ENCODE peak calls at places on chromosomes 16 and 17, in eight cellular contexts. One of them, this sample, is unnamed. For H3K36me3, the result is how much of the 10 kb centered on the place peaks cover.

GRCh38 chr17:77228224-77229215 is 87.8 kb downstream of the SEC14L1 start:
- DNase-seq in GM23248: no peak
- DNase-seq in right lobe of liver: no peak
- DNase-seq in body of pancreas: no peak
- DNase-seq in CD4-positive, alpha-beta memory T cell: no peak
- DNase-seq in CD4-positive, CD25-positive, alpha-beta regulatory T cell: no peak
- DNase-seq in effector memory CD4-positive, alpha-beta T cell: no peak
- DNase-seq in mesendoderm: peak
- DNase-seq in this sample: no peak

GRCh38 chr17:82489117-82489516 is 30.4 kb upstream of the FOXK2 start:
- DNase-seq in GM23248: peak
- DNase-seq in right lobe of liver: no peak
- DNase-seq in body of pancreas: no peak
- DNase-seq in CD4-positive, alpha-beta memory T cell: no peak
- DNase-seq in CD4-positive, CD25-positive, alpha-beta regulatory T cell: no peak
- DNase-seq in effector memory CD4-positive, alpha-beta T cell: no peak
- DNase-seq in mesendoderm: no peak
- DNase-seq in this sample: peak

GRCh38 chr16:29821663-29822115 is 1.4 kb downstream of the MVP start:
- DNase-seq in GM23248: peak
- DNase-seq in right lobe of liver: no peak
- DNase-seq in body of pancreas: no peak
- DNase-seq in CD4-positive, alpha-beta memory T cell: no peak
- DNase-seq in CD4-positive, CD25-positive, alpha-beta regulatory T cell: no peak
- DNase-seq in effector memory CD4-positive, alpha-beta T cell: no peak
- DNase-seq in mesendoderm: peak
- DNase-seq in this sample: no peak

GRCh38 chr17:28758411-28759121 is 14.8 kb downstream of the TRAF4 start:
- DNase-seq in GM23248: no peak
- DNase-seq in right lobe of liver: no peak
- DNase-seq in body of pancreas: no peak
- DNase-seq in CD4-positive, alpha-beta memory T cell: no peak
- DNase-seq in CD4-positive, CD25-positive, alpha-beta regulatory T cell: no peak
- DNase-seq in effector memory CD4-positive, alpha-beta T cell: no peak
- DNase-seq in mesendoderm: no peak
- DNase-seq in this sample: no peak

GRCh38 chr16:86778978-86779377 is 200.6 kb downstream of the FOXL1 start:
- DNase-seq in GM23248: no peak
- DNase-seq in right lobe of liver: no peak
- DNase-seq in body of pancreas: no peak
- DNase-seq in CD4-positive, alpha-beta memory T cell: no peak
- DNase-seq in CD4-positive, CD25-positive, alpha-beta regulatory T cell: no peak
- DNase-seq in effector memory CD4-positive, alpha-beta T cell: no peak
- DNase-seq in mesendoderm: no peak
- DNase-seq in this sample: no peak

GRCh38 chr17:68381076-68381900 is 76.0 kb downstream of the WIPI1 start:
- DNase-seq in GM23248: peak
- DNase-seq in right lobe of liver: no peak
- DNase-seq in body of pancreas: peak
- DNase-seq in CD4-positive, alpha-beta memory T cell: no peak
- DNase-seq in CD4-positive, CD25-positive, alpha-beta regulatory T cell: no peak
- DNase-seq in effector memory CD4-positive, alpha-beta T cell: no peak
- DNase-seq in mesendoderm: no peak
- DNase-seq in this sample: no peak

GRCh38 chr17:3800362-3801042 is 486 bp downstream of the ITGAE start:
- DNase-seq in GM23248: no peak
- DNase-seq in right lobe of liver: no peak
- DNase-seq in body of pancreas: no peak
- DNase-seq in CD4-positive, alpha-beta memory T cell: no peak
- DNase-seq in CD4-positive, CD25-positive, alpha-beta regulatory T cell: no peak
- DNase-seq in effector memory CD4-positive, alpha-beta T cell: no peak
- DNase-seq in mesendoderm: no peak
- DNase-seq in this sample: no peak

GRCh38 chr17:81510798-81511549 is 1.6 kb downstream of the ACTG1 start:
- DNase-seq in GM23248: peak
- DNase-seq in right lobe of liver: peak
- DNase-seq in body of pancreas: no peak
- DNase-seq in CD4-positive, alpha-beta memory T cell: peak
- DNase-seq in CD4-positive, CD25-positive, alpha-beta regulatory T cell: peak
- DNase-seq in effector memory CD4-positive, alpha-beta T cell: peak
- DNase-seq in mesendoderm: no peak
- DNase-seq in this sample: no peak

GRCh38 chr17:43211480-43212402 is at the start of gene TMEM106A:
- DNase-seq in GM23248: peak
- DNase-seq in right lobe of liver: peak
- DNase-seq in body of pancreas: peak
- DNase-seq in CD4-positive, alpha-beta memory T cell: peak
- DNase-seq in CD4-positive, CD25-positive, alpha-beta regulatory T cell: peak
- DNase-seq in effector memory CD4-positive, alpha-beta T cell: peak
- DNase-seq in mesendoderm: peak
- DNase-seq in this sample: peak

GRCh38 chr16:58733248-58733670 is 857 bp downstream of the GOT2 start:
- DNase-seq in GM23248: peak
- DNase-seq in right lobe of liver: no peak
- DNase-seq in body of pancreas: peak
- DNase-seq in CD4-positive, alpha-beta memory T cell: no peak
- DNase-seq in CD4-positive, CD25-positive, alpha-beta regulatory T cell: no peak
- DNase-seq in effector memory CD4-positive, alpha-beta T cell: no peak
- DNase-seq in mesendoderm: no peak
- DNase-seq in this sample: no peak

GRCh38 chr16:73036074-73036826 is 11.7 kb downstream of the ZFHX3 start:
- DNase-seq in GM23248: no peak
- DNase-seq in right lobe of liver: no peak
- DNase-seq in body of pancreas: no peak
- DNase-seq in CD4-positive, alpha-beta memory T cell: no peak
- DNase-seq in CD4-positive, CD25-positive, alpha-beta regulatory T cell: no peak
- DNase-seq in effector memory CD4-positive, alpha-beta T cell: no peak
- DNase-seq in mesendoderm: peak
- DNase-seq in this sample: no peak

GRCh38 chr17:64413505-64413904 is 22.8 kb upstream of the PECAM1 start:
- DNase-seq in GM23248: no peak
- DNase-seq in right lobe of liver: no peak
- DNase-seq in body of pancreas: no peak
- DNase-seq in CD4-positive, alpha-beta memory T cell: no peak
- DNase-seq in CD4-positive, CD25-positive, alpha-beta regulatory T cell: no peak
- DNase-seq in effector memory CD4-positive, alpha-beta T cell: no peak
- DNase-seq in mesendoderm: peak
- DNase-seq in this sample: no peak

GRCh38 chr16:21645261-21645721 is 7.1 kb downstream of the IGSF6 start:
- DNase-seq in GM23248: peak
- DNase-seq in right lobe of liver: no peak
- DNase-seq in body of pancreas: no peak
- DNase-seq in CD4-positive, alpha-beta memory T cell: peak
- DNase-seq in CD4-positive, CD25-positive, alpha-beta regulatory T cell: peak
- DNase-seq in effector memory CD4-positive, alpha-beta T cell: no peak
- DNase-seq in mesendoderm: no peak
- DNase-seq in this sample: peak

GRCh38 chr17:917391-917811 is 62.2 kb downstream of the NXN start:
- DNase-seq in GM23248: peak
- DNase-seq in right lobe of liver: no peak
- DNase-seq in body of pancreas: no peak
- DNase-seq in CD4-positive, alpha-beta memory T cell: no peak
- DNase-seq in CD4-positive, CD25-positive, alpha-beta regulatory T cell: no peak
- DNase-seq in effector memory CD4-positive, alpha-beta T cell: no peak
- DNase-seq in mesendoderm: no peak
- DNase-seq in this sample: no peak
- H3K36me3 ChIP-seq in GM23248: under half
- H3K36me3 ChIP-seq in right lobe of liver: under half
- H3K36me3 ChIP-seq in body of pancreas: under half
- H3K36me3 ChIP-seq in CD4-positive, alpha-beta memory T cell: under half
- H3K36me3 ChIP-seq in CD4-positive, CD25-positive, alpha-beta regulatory T cell: under half
- H3K36me3 ChIP-seq in effector memory CD4-positive, alpha-beta T cell: under half
- H3K36me3 ChIP-seq in mesendoderm: under half
- H3K36me3 ChIP-seq in this sample: under half

GRCh38 chr16:19523184-19523558 is 571 bp upstream of the CCP110 start:
- DNase-seq in GM23248: no peak
- DNase-seq in right lobe of liver: peak
- DNase-seq in body of pancreas: no peak
- DNase-seq in CD4-positive, alpha-beta memory T cell: no peak
- DNase-seq in CD4-positive, CD25-positive, alpha-beta regulatory T cell: no peak
- DNase-seq in effector memory CD4-positive, alpha-beta T cell: no peak
- DNase-seq in mesendoderm: peak
- DNase-seq in this sample: no peak

GRCh38 chr16:19524866-19525723 is 1.4 kb downstream of the CCP110 start:
- DNase-seq in GM23248: no peak
- DNase-seq in right lobe of liver: no peak
- DNase-seq in body of pancreas: no peak
- DNase-seq in CD4-positive, alpha-beta memory T cell: no peak
- DNase-seq in CD4-positive, CD25-positive, alpha-beta regulatory T cell: no peak
- DNase-seq in effector memory CD4-positive, alpha-beta T cell: no peak
- DNase-seq in mesendoderm: peak
- DNase-seq in this sample: no peak

GRCh38 chr16:19522369-19523159 is 666 bp upstream of the GDE1 start:
- DNase-seq in GM23248: no peak
- DNase-seq in right lobe of liver: no peak
- DNase-seq in body of pancreas: no peak
- DNase-seq in CD4-positive, alpha-beta memory T cell: no peak
- DNase-seq in CD4-positive, CD25-positive, alpha-beta regulatory T cell: no peak
- DNase-seq in effector memory CD4-positive, alpha-beta T cell: no peak
- DNase-seq in mesendoderm: no peak
- DNase-seq in this sample: no peak

GRCh38 chr16:19523559-19524355 is at the start of gene CCP110:
- DNase-seq in GM23248: peak
- DNase-seq in right lobe of liver: peak
- DNase-seq in body of pancreas: peak
- DNase-seq in CD4-positive, alpha-beta memory T cell: peak
- DNase-seq in CD4-positive, CD25-positive, alpha-beta regulatory T cell: peak
- DNase-seq in effector memory CD4-positive, alpha-beta T cell: peak
- DNase-seq in mesendoderm: peak
- DNase-seq in this sample: peak

DNA sequence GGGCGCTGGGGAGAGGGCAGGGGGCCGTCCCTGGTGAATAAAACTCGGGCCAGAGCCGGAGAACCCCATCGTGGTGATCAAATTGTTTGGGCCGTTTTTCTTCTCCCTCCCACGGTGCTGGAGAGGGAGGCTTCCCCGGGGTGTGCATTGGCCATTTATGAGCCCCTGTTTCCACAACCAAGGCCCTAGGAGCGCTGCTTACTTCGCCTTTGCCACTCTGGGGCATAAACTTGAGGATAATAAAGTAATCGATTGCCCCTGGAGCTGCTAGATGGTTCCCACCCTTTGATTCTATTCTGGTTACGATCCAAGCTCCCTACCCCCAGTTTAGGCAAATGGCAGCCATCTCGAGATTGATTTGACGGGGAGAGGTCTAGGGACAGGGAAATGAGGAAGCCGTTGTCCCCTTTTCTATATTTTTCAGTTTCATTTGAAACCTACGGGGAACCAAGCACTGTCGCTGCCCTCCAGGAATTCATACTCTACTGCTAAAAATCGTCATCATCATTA is 669 bp downstream of the CCP110 start:
- DNase-seq in GM23248: peak
- DNase-seq in right lobe of liver: no peak
- DNase-seq in body of pancreas: no peak
- DNase-seq in CD4-positive, alpha-beta memory T cell: no peak
- DNase-seq in CD4-positive, CD25-positive, alpha-beta regulatory T cell: peak
- DNase-seq in effector memory CD4-positive, alpha-beta T cell: no peak
- DNase-seq in mesendoderm: no peak
- DNase-seq in this sample: no peak
- H3K27ac ChIP-seq in GM23248: peak
- H3K27ac ChIP-seq in right lobe of liver: no peak
- H3K27ac ChIP-seq in body of pancreas: peak
- H3K27ac ChIP-seq in CD4-positive, alpha-beta memory T cell: peak
- H3K27ac ChIP-seq in CD4-positive, CD25-positive, alpha-beta regulatory T cell: peak
- H3K27ac ChIP-seq in effector memory CD4-positive, alpha-beta T cell: peak
- H3K27ac ChIP-seq in mesendoderm: peak
- H3K27ac ChIP-seq in this sample: peak

GRCh38 chr17:20074489-20074888 is 65.3 kb downstream of the SPECC1 start:
- DNase-seq in GM23248: no peak
- DNase-seq in right lobe of liver: no peak
- DNase-seq in body of pancreas: no peak
- DNase-seq in CD4-positive, alpha-beta memory T cell: no peak
- DNase-seq in CD4-positive, CD25-positive, alpha-beta regulatory T cell: no peak
- DNase-seq in effector memory CD4-positive, alpha-beta T cell: no peak
- DNase-seq in mesendoderm: no peak
- DNase-seq in this sample: no peak

GRCh38 chr17:20074001-20074400 is 64.8 kb downstream of the SPECC1 start:
- DNase-seq in GM23248: no peak
- DNase-seq in right lobe of liver: no peak
- DNase-seq in body of pancreas: peak
- DNase-seq in CD4-positive, alpha-beta memory T cell: no peak
- DNase-seq in CD4-positive, CD25-positive, alpha-beta regulatory T cell: no peak
- DNase-seq in effector memory CD4-positive, alpha-beta T cell: no peak
- DNase-seq in mesendoderm: no peak
- DNase-seq in this sample: no peak

GRCh38 chr17:20072692-20072992 is 63.5 kb downstream of the SPECC1 start:
- DNase-seq in GM23248: no peak
- DNase-seq in right lobe of liver: no peak
- DNase-seq in body of pancreas: no peak
- DNase-seq in CD4-positive, alpha-beta memory T cell: no peak
- DNase-seq in CD4-positive, CD25-positive, alpha-beta regulatory T cell: no peak
- DNase-seq in effector memory CD4-positive, alpha-beta T cell: no peak
- DNase-seq in mesendoderm: no peak
- DNase-seq in this sample: no peak

GRCh38 chr17:20073056-20073979 is 64.2 kb downstream of the SPECC1 start:
- DNase-seq in GM23248: no peak
- DNase-seq in right lobe of liver: peak
- DNase-seq in body of pancreas: peak
- DNase-seq in CD4-positive, alpha-beta memory T cell: peak
- DNase-seq in CD4-positive, CD25-positive, alpha-beta regulatory T cell: no peak
- DNase-seq in effector memory CD4-positive, alpha-beta T cell: peak
- DNase-seq in mesendoderm: no peak
- DNase-seq in this sample: peak

DNA sequence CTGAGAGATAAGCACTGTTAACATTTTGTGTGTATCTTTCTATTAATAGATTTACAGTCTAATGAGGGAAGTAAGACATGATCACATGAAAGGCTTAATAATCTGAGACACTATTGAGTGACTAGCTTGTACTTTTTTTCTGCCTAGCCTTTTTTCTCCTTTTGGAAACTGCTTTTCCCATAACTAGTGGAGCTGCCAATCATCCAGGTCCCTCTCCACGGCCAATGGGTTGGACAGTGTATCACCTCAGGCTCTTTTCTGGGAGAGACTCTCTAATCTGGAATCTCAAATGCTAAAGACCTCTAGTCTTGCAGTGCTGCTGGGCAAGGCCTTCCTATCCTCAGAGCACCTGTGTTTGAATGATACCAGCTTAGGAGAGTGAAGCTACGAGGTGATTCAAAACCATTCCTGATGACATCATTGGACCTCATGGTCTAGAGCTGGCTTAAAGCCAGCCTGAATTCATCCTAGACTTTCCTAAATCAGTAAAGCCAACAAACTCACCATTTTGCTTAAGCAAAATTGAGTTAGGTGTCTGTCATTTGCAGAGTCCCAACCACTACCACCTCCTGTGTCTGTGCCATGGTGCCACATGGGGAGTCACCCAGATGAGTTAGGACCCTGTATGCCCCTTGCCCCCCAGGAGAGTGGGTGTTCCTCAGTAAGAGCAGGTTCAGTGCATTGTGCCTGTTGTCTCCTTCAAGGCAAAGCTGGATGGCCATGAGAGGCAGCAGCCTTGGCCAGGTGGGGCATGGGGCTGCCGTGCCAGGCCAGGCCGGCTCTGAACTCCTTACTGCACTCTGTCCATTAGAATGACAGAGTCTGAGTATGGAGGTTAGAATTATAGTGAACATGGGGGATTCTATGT is 62.9 kb downstream of the SPECC1 start:
- DNase-seq in GM23248: no peak
- DNase-seq in right lobe of liver: no peak
- DNase-seq in body of pancreas: no peak
- DNase-seq in CD4-positive, alpha-beta memory T cell: no peak
- DNase-seq in CD4-positive, CD25-positive, alpha-beta regulatory T cell: no peak
- DNase-seq in effector memory CD4-positive, alpha-beta T cell: no peak
- DNase-seq in mesendoderm: no peak
- DNase-seq in this sample: no peak
- H3K4me3 ChIP-seq in GM23248: no peak
- H3K4me3 ChIP-seq in right lobe of liver: no peak
- H3K4me3 ChIP-seq in body of pancreas: no peak
- H3K4me3 ChIP-seq in CD4-positive, alpha-beta memory T cell: no peak
- H3K4me3 ChIP-seq in CD4-positive, CD25-positive, alpha-beta regulatory T cell: no peak
- H3K4me3 ChIP-seq in effector memory CD4-positive, alpha-beta T cell: no peak
- H3K4me3 ChIP-seq in mesendoderm: no peak
- H3K4me3 ChIP-seq in this sample: no peak

GRCh38 chr16:84878770-84879169 is 59.0 kb downstream of the CRISPLD2 start:
- DNase-seq in GM23248: no peak
- DNase-seq in right lobe of liver: no peak
- DNase-seq in body of pancreas: no peak
- DNase-seq in CD4-positive, alpha-beta memory T cell: no peak
- DNase-seq in CD4-positive, CD25-positive, alpha-beta regulatory T cell: no peak
- DNase-seq in effector memory CD4-positive, alpha-beta T cell: no peak
- DNase-seq in mesendoderm: no peak
- DNase-seq in this sample: no peak
- H3K36me3 ChIP-seq in GM23248: under half
- H3K36me3 ChIP-seq in right lobe of liver: under half
- H3K36me3 ChIP-seq in body of pancreas: under half
- H3K36me3 ChIP-seq in CD4-positive, alpha-beta memory T cell: under half
- H3K36me3 ChIP-seq in CD4-positive, CD25-positive, alpha-beta regulatory T cell: under half
- H3K36me3 ChIP-seq in effector memory CD4-positive, alpha-beta T cell: under half
- H3K36me3 ChIP-seq in mesendoderm: under half
- H3K36me3 ChIP-seq in this sample: under half

This sample was measured in right atrium auricular region.